ENCODE peak calls at places on chromosome 4, in five cellular contexts. U, K, Q, L and F are unnamed samples.

GRCh38 chr4:180757927-180758326 is 1485.3 kb upstream of the TENM3 start:
- ATAC-seq in U (no peak), K (no peak), Q (no peak), L (peak; percentile 52), F (no peak)

GRCh38 chr4:61312526-61312925 is 112.4 kb downstream of the ADGRL3 start:
- ATAC-seq in U (no peak), K (no peak), Q (no peak), L (no peak), F (no peak)

GRCh38 chr4:54840992-54841768 is 183.4 kb downstream of the KIT start:
- ATAC-seq in U (no peak), K (no peak), Q (no peak), L (no peak), F (no peak)

GRCh38 chr4:168585168-168586091 is 88.6 kb downstream of the PALLD start:
- ATAC-seq in U (peak; percentile 100), K (peak; percentile 97), Q (peak; percentile 91), L (peak; percentile 98), F (peak; percentile 91)

GRCh38 chr4:99875073-99875472 is 19.2 kb downstream of the LAMTOR3 start:
- ATAC-seq in U (no peak), K (no peak), Q (no peak), L (no peak), F (no peak)

GRCh38 chr4:18582841-18583240 is 561.3 kb upstream of the LCORL start:
- ATAC-seq in U (no peak), K (no peak), Q (no peak), L (no peak), F (no peak)

GRCh38 chr4:151389316-151389715 is 19.7 kb upstream of the FHIP1A start:
- ATAC-seq in U (no peak), K (no peak), Q (no peak), L (no peak), F (no peak)

GRCh38 chr4:7027913-7028312 is 15.3 kb upstream of the TADA2B start:
- ATAC-seq in U (no peak), K (no peak), Q (no peak), L (no peak), F (no peak)

GRCh38 chr4:52019941-52020657 is at the start of gene LRRC66:
- ATAC-seq in U (peak; percentile 99), K (no peak), Q (no peak), L (no peak), F (no peak)

GRCh38 chr4:26288308-26288982 is 32.4 kb upstream of the RBPJ start:
- ATAC-seq in U (no peak), K (no peak), Q (peak; percentile 82), L (peak; percentile 91), F (peak; percentile 25)

GRCh38 chr4:56106755-56107154 is 158.0 kb downstream of the CEP135 start:
- ATAC-seq in U (no peak), K (no peak), Q (no peak), L (no peak), F (no peak)

GRCh38 chr4:177441803-177442622 is at the start of gene AGA:
- ATAC-seq in U (peak; percentile 98), K (peak; percentile 98), Q (peak; percentile 98), L (peak; percentile 95), F (peak; percentile 97)

GRCh38 chr4:128587382-128587781 is 222.1 kb upstream of the JADE1 start:
- ATAC-seq in U (no peak), K (no peak), Q (no peak), L (no peak), F (no peak)

GRCh38 chr4:1576961-1577814 is 106.9 kb downstream of the FAM53A start:
- ATAC-seq in U (no peak), K (no peak), Q (no peak), L (no peak), F (no peak)

GRCh38 chr4:184415071-184415470 is 59.3 kb downstream of the IRF2 start:
- ATAC-seq in U (no peak), K (no peak), Q (no peak), L (no peak), F (no peak)

GRCh38 chr4:174136013-174136412 is 147.5 kb downstream of the FBXO8 start:
- ATAC-seq in U (no peak), K (peak; percentile 33), Q (no peak), L (no peak), F (peak; percentile 60)

GRCh38 chr4:89438102-89438831 is 130.7 kb upstream of the GPRIN3 start:
- ATAC-seq in U (peak; percentile 85), K (peak; percentile 77), Q (peak; percentile 72), L (peak; percentile 93), F (no peak)

GRCh38 chr4:168864831-168865541 is 145.1 kb downstream of the CBR4 start:
- ATAC-seq in U (no peak), K (peak; percentile 40), Q (peak; percentile 49), L (no peak), F (no peak)

GRCh38 chr4:165502919-165503907 is 124.4 kb downstream of the CPE start:
- ATAC-seq in U (peak; percentile 49), K (no peak), Q (peak; percentile 87), L (peak; percentile 77), F (peak; percentile 79)

GRCh38 chr4:184396001-184396400 is 78.3 kb downstream of the IRF2 start:
- ATAC-seq in U (no peak), K (no peak), Q (no peak), L (peak; percentile 89), F (no peak)

GRCh38 chr4:11869471-11869870 is 440.8 kb upstream of the HS3ST1 start:
- ATAC-seq in U (no peak), K (no peak), Q (no peak), L (no peak), F (no peak)

GRCh38 chr4:5220028-5220427 is 168.7 kb downstream of the STK32B start:
- ATAC-seq in U (no peak), K (no peak), Q (no peak), L (no peak), F (no peak)

GRCh38 chr4:40124690-40125089 is 68.0 kb downstream of the N4BP2 start:
- ATAC-seq in U (no peak), K (no peak), Q (no peak), L (no peak), F (no peak)

GRCh38 chr4:118981839-118982381 is 93.3 kb downstream of the SYNPO2 start:
- ATAC-seq in U (peak; percentile 94), K (peak; percentile 91), Q (peak; percentile 96), L (peak; percentile 94), F (peak; percentile 79)

GRCh38 chr4:140123666-140124377 is 30.2 kb downstream of the MAML3 start:
- ATAC-seq in U (no peak), K (no peak), Q (no peak), L (no peak), F (no peak)

GRCh38 chr4:85142451-85142850 is 176.0 kb upstream of the WDFY3 start:
- ATAC-seq in U (no peak), K (no peak), Q (no peak), L (peak; percentile 51), F (no peak)

GRCh38 chr4:55002431-55002830 is 123.0 kb downstream of the KDR start:
- ATAC-seq in U (no peak), K (no peak), Q (no peak), L (no peak), F (no peak)

GRCh38 chr4:6109842-6110560 is 90.3 kb downstream of the JAKMIP1 start:
- ATAC-seq in U (peak; percentile 87), K (peak; percentile 75), Q (no peak), L (peak; percentile 71), F (no peak)

GRCh38 chr4:27040351-27040750 is 179.7 kb downstream of the STIM2 start:
- ATAC-seq in U (no peak), K (peak; percentile 74), Q (peak; percentile 66), L (peak; percentile 48), F (no peak)

GRCh38 chr4:48909697-48910096 is 3.1 kb upstream of the OCIAD2 start:
- ATAC-seq in U (peak; percentile 30), K (peak; percentile 87), Q (peak; percentile 84), L (no peak), F (no peak)

GRCh38 chr4:169765845-169766244 is 8.1 kb upstream of the HPF1 start:
- ATAC-seq in U (no peak), K (no peak), Q (no peak), L (no peak), F (no peak)

GRCh38 chr4:110193822-110194761 is 4.3 kb downstream of the ELOVL6 start:
- ATAC-seq in U (peak; percentile 61), K (peak; percentile 71), Q (peak; percentile 25), L (peak; percentile 74), F (peak; percentile 79)
- TF ChIP-seq POLR2A in U (peak; percentile 89), K (peak; percentile 98), Q (no peak), L (peak; percentile 89), F (no peak)

GRCh38 chr4:101398807-101399206 is 51.5 kb upstream of the PPP3CA start:
- ATAC-seq in U (no peak), K (no peak), Q (no peak), L (no peak), F (no peak)

DNA sequence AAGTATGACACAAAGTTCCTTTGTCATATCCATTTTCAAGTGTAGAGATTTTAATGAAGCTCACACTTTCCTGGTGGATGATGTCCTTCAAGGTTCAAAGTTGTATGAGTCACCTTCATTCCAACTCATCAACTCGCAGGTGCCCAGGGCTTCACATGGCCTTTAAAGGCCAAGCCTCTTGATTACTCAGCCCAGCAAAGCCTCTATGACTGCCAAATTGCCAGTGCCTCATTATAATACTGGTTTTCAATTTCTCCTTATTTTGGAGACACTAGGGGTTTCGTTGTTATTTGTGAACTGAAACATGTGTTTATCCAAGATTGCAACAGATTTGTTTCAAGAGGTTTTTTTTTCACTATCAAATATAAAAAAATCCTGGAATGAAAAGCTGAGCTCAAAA is 45.9 kb upstream of the PPP3CA start:
- ATAC-seq in U (no peak), K (no peak), Q (no peak), L (no peak), F (no peak)
- TF ChIP-seq EP300 in U (no peak), K (no peak), Q (no peak), L (no peak), F (no peak)

GRCh38 chr4:75935628-75936027 is 5.2 kb downstream of the NAAA start:
- ATAC-seq in U (no peak), K (no peak), Q (no peak), L (no peak), F (no peak)

GRCh38 chr4:75940692-75941253 is at the start of gene NAAA:
- ATAC-seq in U (peak; percentile 90), K (peak; percentile 92), Q (peak; percentile 93), L (peak; percentile 82), F (peak; percentile 94)

DNA sequence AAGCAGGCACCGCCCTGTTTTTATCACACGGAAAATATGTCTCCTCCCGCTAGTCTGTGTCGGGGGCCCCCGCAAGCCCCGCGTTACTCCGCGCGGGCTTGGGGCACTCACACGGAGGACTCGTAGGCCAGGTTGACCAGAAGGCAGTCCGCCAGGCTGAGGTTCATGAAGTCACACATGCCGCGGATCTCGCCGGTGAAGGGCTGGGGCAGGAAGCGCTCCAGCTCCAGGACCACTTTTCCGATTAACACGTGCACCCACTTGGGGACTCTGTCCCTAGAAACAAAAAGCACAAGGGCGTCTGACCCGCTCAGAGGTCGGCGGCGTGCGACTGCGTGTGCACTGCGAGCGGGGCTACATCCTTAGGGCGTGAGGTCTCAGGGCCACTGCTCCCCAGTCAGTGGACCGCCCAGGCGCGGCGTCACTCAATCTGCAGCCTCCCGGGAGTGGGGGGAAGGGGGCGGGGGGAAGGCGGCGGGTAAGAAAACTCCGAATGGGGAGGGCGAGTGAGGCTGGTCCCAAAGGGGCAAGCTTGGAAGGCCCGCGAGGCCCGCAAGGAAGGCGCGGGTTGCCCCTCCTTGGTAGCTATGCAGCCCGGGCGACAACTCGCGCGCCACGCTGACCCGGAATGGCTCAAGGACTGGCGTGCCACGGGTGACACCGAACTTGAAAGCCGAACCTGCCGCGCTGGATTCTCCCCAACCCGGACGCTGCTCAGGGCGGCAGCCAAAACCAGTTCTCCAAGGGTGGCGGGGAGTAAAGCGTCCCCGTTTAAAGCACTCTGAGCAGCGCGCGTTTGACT is 722 bp downstream of the NAAA start:
- ATAC-seq in U (peak; percentile 83), K (peak; percentile 89), Q (peak; percentile 94), L (peak; percentile 83), F (peak; percentile 80)
- TF ChIP-seq POLR2AphosphoS5 in U (peak; percentile 46), K (no peak), Q (peak; percentile 51), L (no peak), F (no peak)

GRCh38 chr4:38857354-38858096 is 908 bp upstream of the TLR6 start:
- ATAC-seq in U (no peak), K (peak; percentile 73), Q (peak; percentile 95), L (peak; percentile 78), F (peak; percentile 89)
- TF ChIP-seq POLR2A in U (no peak), K (peak; percentile 42), Q (no peak), L (peak; percentile 67), F (no peak)